ENCODE peak calls at places on chromosome 9, in four cellular contexts. K, Y, S and B are unnamed samples.

GRCh38 chr9:4855861-4856260 is 63.1 kb downstream of the RCL1 start:
- DNase-seq in K (no peak), Y (peak; percentile 76), S (peak; percentile 22), B (no peak)

GRCh38 chr9:18294229-18294628 is 179.7 kb upstream of the ADAMTSL1 start:
- DNase-seq in S (no peak), K (no peak), Y (no peak), B (no peak)

GRCh38 chr9:136525841-136526499 is 19.9 kb downstream of the NOTCH1 start:
- DNase-seq in Y (no peak), K (peak; percentile 68), S (no peak), B (no peak)

GRCh38 chr9:121634800-121635261 is 16.6 kb upstream of the DAB2IP start:
- DNase-seq in Y (peak; percentile 86), S (peak; percentile 55), K (peak; percentile 57), B (no peak)

GRCh38 chr9:38421498-38422211 is 2.6 kb downstream of the IGFBPL1 start:
- DNase-seq in K (no peak), Y (peak; percentile 91), S (no peak), B (no peak)

GRCh38 chr9:24189986-24190385 is 355.7 kb downstream of the IZUMO3 start:
- DNase-seq in K (no peak), S (no peak), Y (no peak), B (no peak)

GRCh38 chr9:85522459-85523092 is 219.2 kb downstream of the AGTPBP1 start:
- DNase-seq in Y (peak; percentile 68), S (no peak), K (no peak), B (no peak)

GRCh38 chr9:127347831-127348699 is 48.9 kb upstream of the SLC2A8 start:
- DNase-seq in S (no peak), K (peak; percentile 28), Y (peak; percentile 55), B (no peak)

GRCh38 chr9:126468141-126468825 is 141.7 kb downstream of the MVB12B start:
- DNase-seq in K (no peak), Y (no peak), S (no peak), B (no peak)

GRCh38 chr9:137021574-137021978 is 6.5 kb downstream of the ABCA2 start:
- DNase-seq in K (peak; percentile 51), Y (no peak), S (no peak), B (no peak)

GRCh38 chr9:14158911-14159310 is 155.0 kb downstream of the NFIB start:
- DNase-seq in Y (no peak), S (peak; percentile 6), K (no peak), B (no peak)

GRCh38 chr9:36827593-36827992 is 206.5 kb downstream of the PAX5 start:
- DNase-seq in Y (no peak), K (no peak), S (no peak), B (no peak)

GRCh38 chr9:34994429-34995287 is 5.1 kb downstream of the DNAJB5 start:
- DNase-seq in Y (peak; percentile 80), K (peak; percentile 38), S (peak; percentile 59), B (no peak)
- TF ChIP-seq NFIC in Y (no peak), K (no peak), S (no peak), B (no peak)

GRCh38 chr9:130275156-130275555 is 9.6 kb downstream of the HMCN2 start:
- DNase-seq in Y (no peak), S (no peak), K (no peak), B (no peak)
- TF ChIP-seq NFIC in Y (no peak), S (no peak), K (no peak), B (no peak)

GRCh38 chr9:93827545-93828330 is 127.4 kb downstream of the BARX1 start:
- DNase-seq in S (peak; percentile 73), K (peak; percentile 43), Y (peak; percentile 96), B (no peak)

GRCh38 chr9:93830606-93831005 is 124.5 kb downstream of the BARX1 start:
- DNase-seq in S (no peak), Y (no peak), K (no peak), B (no peak)

GRCh38 chr9:93828331-93829097 is 126.6 kb downstream of the BARX1 start:
- DNase-seq in K (no peak), S (no peak), Y (no peak), B (no peak)

GRCh38 chr9:93830224-93830596 is 124.9 kb downstream of the BARX1 start:
- DNase-seq in Y (no peak), S (no peak), K (no peak), B (no peak)

GRCh38 chr9:93829271-93830223 is 125.6 kb downstream of the BARX1 start:
- DNase-seq in K (no peak), Y (peak; percentile 2), S (no peak), B (no peak)
- TF ChIP-seq NFIC in K (no peak), Y (no peak), S (no peak), B (no peak)

DNA sequence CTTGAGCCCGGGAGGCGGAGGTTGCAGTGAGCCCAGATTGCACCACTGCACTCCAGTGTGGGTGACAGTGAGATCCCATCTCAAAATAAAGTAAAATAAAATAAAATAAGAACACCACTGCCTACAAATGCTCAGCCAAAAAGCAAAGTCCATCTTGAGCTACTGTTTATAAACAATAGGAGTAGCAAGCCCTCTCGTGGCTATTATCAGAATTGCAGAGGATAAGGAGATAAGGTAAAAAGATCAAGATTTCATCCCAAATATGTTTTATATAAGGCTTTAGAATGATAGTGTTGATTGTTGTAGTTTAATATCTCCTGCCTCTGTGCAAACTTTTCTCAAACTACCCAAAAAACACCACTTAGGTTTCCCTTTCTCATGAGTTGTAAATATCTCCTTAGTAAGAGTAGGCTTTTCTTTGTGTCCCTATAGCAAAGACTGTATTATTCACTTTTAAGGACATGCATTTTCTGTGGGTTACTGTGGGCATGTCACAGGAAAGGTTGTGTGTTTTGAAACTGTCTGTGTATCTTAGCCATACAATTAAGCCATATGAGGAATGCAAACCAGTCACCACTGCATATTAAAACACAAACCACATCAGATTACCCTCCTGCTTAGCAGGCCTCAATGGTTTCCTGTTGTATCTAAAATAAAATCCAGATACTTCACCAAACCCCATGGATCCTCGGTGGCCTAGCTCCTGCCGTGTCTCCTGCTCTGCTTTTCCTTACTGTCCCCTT is 31.8 kb upstream of the CKS2 start:
- DNase-seq in S (peak; percentile 33), Y (peak; percentile 68), K (peak; percentile 45), B (no peak)
- TF ChIP-seq NFIC in S (no peak), Y (no peak), K (no peak), B (no peak)

GRCh38 chr9:72278959-72279358 is 86.0 kb downstream of the ZFAND5 start:
- DNase-seq in S (no peak), Y (no peak), K (no peak), B (no peak)
- TF ChIP-seq NFIC in S (no peak), Y (no peak), K (no peak), B (no peak)

GRCh38 chr9:134188421-134189166 is 24.2 kb upstream of the RNU6ATAC start:
- DNase-seq in K (no peak), S (no peak), Y (peak; percentile 36), B (no peak)
- TF ChIP-seq NFIC in K (no peak), S (no peak), Y (no peak), B (no peak)

DNA sequence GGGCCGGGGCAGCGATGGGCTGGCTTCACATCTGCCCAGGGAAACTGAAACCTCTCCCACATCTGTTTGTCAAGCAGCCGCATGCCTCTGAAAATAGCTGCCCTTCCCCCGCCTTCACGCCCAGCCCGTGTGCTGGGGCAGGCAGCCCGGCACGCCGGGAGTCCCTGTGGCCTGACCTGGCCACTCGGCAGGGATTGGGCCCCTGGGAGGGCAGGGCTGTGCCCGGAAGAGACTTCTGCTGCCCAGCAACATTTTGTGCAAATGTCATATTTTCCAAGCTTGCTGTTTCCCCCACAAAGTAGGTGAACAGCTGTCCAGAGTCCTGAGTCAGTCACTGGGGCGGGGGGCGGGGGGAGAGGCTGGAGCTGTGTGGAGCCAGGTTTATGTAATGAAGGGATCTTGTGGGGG is 8.2 kb downstream of the COL27A1 start:
- DNase-seq in K (peak; percentile 45), Y (peak; percentile 70), S (no peak), B (no peak)
- TF ChIP-seq NFIC in K (no peak), Y (no peak), S (no peak), B (no peak)